ENCODE peak calls at places on chromosomes 2 and 18, in five cellular contexts. One of them, this sample, is unnamed.

GRCh38 chr18:23618862-23619387 is 32.6 kb upstream of the NPC1 start:
- DNase-seq in HFF-Myc: no peak
- DNase-seq in heart right ventricle: peak
- DNase-seq in thoracic aorta: no peak
- DNase-seq in astrocyte of the spinal cord: no peak
- DNase-seq in this sample: no peak

GRCh38 chr2:46460241-46460921 is 19.0 kb upstream of the TMEM247 start:
- DNase-seq in HFF-Myc: no peak
- DNase-seq in heart right ventricle: peak
- DNase-seq in thoracic aorta: no peak
- DNase-seq in astrocyte of the spinal cord: no peak
- DNase-seq in this sample: peak

GRCh38 chr2:7915302-7916200 is 766.3 kb upstream of the ID2 start:
- DNase-seq in HFF-Myc: no peak
- DNase-seq in heart right ventricle: no peak
- DNase-seq in thoracic aorta: no peak
- DNase-seq in astrocyte of the spinal cord: peak
- DNase-seq in this sample: no peak

GRCh38 chr18:63148449-63149199 is 170.9 kb downstream of the BCL2 start:
- DNase-seq in HFF-Myc: no peak
- DNase-seq in heart right ventricle: no peak
- DNase-seq in thoracic aorta: no peak
- DNase-seq in astrocyte of the spinal cord: peak
- DNase-seq in this sample: peak

GRCh38 chr18:2406544-2406943 is 164.8 kb downstream of the METTL4 start:
- DNase-seq in HFF-Myc: no peak
- DNase-seq in heart right ventricle: no peak
- DNase-seq in thoracic aorta: no peak
- DNase-seq in astrocyte of the spinal cord: peak
- DNase-seq in this sample: no peak

GRCh38 chr2:27225526-27225925 is 8.4 kb downstream of the CAD start:
- DNase-seq in HFF-Myc: no peak
- DNase-seq in heart right ventricle: no peak
- DNase-seq in thoracic aorta: no peak
- DNase-seq in astrocyte of the spinal cord: no peak
- DNase-seq in this sample: no peak

GRCh38 chr2:205198130-205198505 is 484.2 kb upstream of the NRP2 start:
- DNase-seq in HFF-Myc: peak
- DNase-seq in heart right ventricle: peak
- DNase-seq in thoracic aorta: no peak
- DNase-seq in astrocyte of the spinal cord: peak
- DNase-seq in this sample: no peak

GRCh38 chr2:43790118-43790517 is 16.3 kb downstream of the DYNC2LI1 start:
- DNase-seq in HFF-Myc: no peak
- DNase-seq in heart right ventricle: no peak
- DNase-seq in thoracic aorta: no peak
- DNase-seq in astrocyte of the spinal cord: no peak
- DNase-seq in this sample: no peak

GRCh38 chr2:136246086-136246669 is 128.2 kb upstream of the CXCR4 start:
- DNase-seq in HFF-Myc: no peak
- DNase-seq in heart right ventricle: no peak
- DNase-seq in thoracic aorta: no peak
- DNase-seq in astrocyte of the spinal cord: peak
- DNase-seq in this sample: no peak

GRCh38 chr18:46274266-46274665 is 170.1 kb downstream of the HAUS1 start:
- DNase-seq in HFF-Myc: no peak
- DNase-seq in heart right ventricle: no peak
- DNase-seq in thoracic aorta: no peak
- DNase-seq in astrocyte of the spinal cord: no peak
- DNase-seq in this sample: no peak

GRCh38 chr18:44805643-44806042 is 125.0 kb downstream of the SETBP1 start:
- DNase-seq in HFF-Myc: no peak
- DNase-seq in heart right ventricle: no peak
- DNase-seq in thoracic aorta: no peak
- DNase-seq in astrocyte of the spinal cord: no peak
- DNase-seq in this sample: no peak

GRCh38 chr2:109435866-109436634 is 177.7 kb downstream of the SEPTIN10 start:
- DNase-seq in HFF-Myc: no peak
- DNase-seq in heart right ventricle: peak
- DNase-seq in thoracic aorta: peak
- DNase-seq in astrocyte of the spinal cord: peak
- DNase-seq in this sample: no peak

GRCh38 chr2:173667014-173667413 is 298.2 kb downstream of the SP3 start:
- DNase-seq in HFF-Myc: no peak
- DNase-seq in heart right ventricle: no peak
- DNase-seq in thoracic aorta: no peak
- DNase-seq in astrocyte of the spinal cord: no peak
- DNase-seq in this sample: no peak

GRCh38 chr2:96832751-96833507 is 10.9 kb downstream of the ANKRD23 start:
- DNase-seq in HFF-Myc: no peak
- DNase-seq in heart right ventricle: peak
- DNase-seq in thoracic aorta: no peak
- DNase-seq in astrocyte of the spinal cord: peak
- DNase-seq in this sample: no peak

GRCh38 chr18:48853588-48853987 is 97.2 kb downstream of the SMAD7 start:
- DNase-seq in HFF-Myc: no peak
- DNase-seq in heart right ventricle: no peak
- DNase-seq in thoracic aorta: no peak
- DNase-seq in astrocyte of the spinal cord: no peak
- DNase-seq in this sample: no peak

GRCh38 chr18:261398-262073 is 6.3 kb downstream of the THOC1 start:
- DNase-seq in HFF-Myc: no peak
- DNase-seq in heart right ventricle: no peak
- DNase-seq in thoracic aorta: no peak
- DNase-seq in astrocyte of the spinal cord: peak
- DNase-seq in this sample: no peak

GRCh38 chr2:132757676-132758075 is 87.7 kb upstream of the LYPD1 start:
- DNase-seq in HFF-Myc: no peak
- DNase-seq in heart right ventricle: no peak
- DNase-seq in thoracic aorta: no peak
- DNase-seq in astrocyte of the spinal cord: no peak
- DNase-seq in this sample: no peak

GRCh38 chr18:47283476-47283875 is 32.0 kb upstream of the SKOR2 start:
- DNase-seq in HFF-Myc: peak
- DNase-seq in heart right ventricle: no peak
- DNase-seq in thoracic aorta: no peak
- DNase-seq in astrocyte of the spinal cord: peak
- DNase-seq in this sample: no peak
- TF ChIP-seq CTCF in HFF-Myc: peak
- TF ChIP-seq CTCF in heart right ventricle: no peak
- TF ChIP-seq CTCF in thoracic aorta: no peak
- TF ChIP-seq CTCF in astrocyte of the spinal cord: peak
- TF ChIP-seq CTCF in this sample: peak

GRCh38 chr2:185618630-185619029 is 120.0 kb upstream of the FSIP2 start:
- DNase-seq in HFF-Myc: no peak
- DNase-seq in heart right ventricle: no peak
- DNase-seq in thoracic aorta: no peak
- DNase-seq in astrocyte of the spinal cord: peak
- DNase-seq in this sample: no peak
- TF ChIP-seq CTCF in HFF-Myc: no peak
- TF ChIP-seq CTCF in heart right ventricle: no peak
- TF ChIP-seq CTCF in thoracic aorta: no peak
- TF ChIP-seq CTCF in astrocyte of the spinal cord: no peak
- TF ChIP-seq CTCF in this sample: peak

GRCh38 chr2:238231251-238231793 is 8.5 kb downstream of the HES6 start:
- DNase-seq in HFF-Myc: no peak
- DNase-seq in heart right ventricle: peak
- DNase-seq in thoracic aorta: no peak
- DNase-seq in astrocyte of the spinal cord: peak
- DNase-seq in this sample: peak
- TF ChIP-seq CTCF in HFF-Myc: no peak
- TF ChIP-seq CTCF in heart right ventricle: no peak
- TF ChIP-seq CTCF in thoracic aorta: no peak
- TF ChIP-seq CTCF in astrocyte of the spinal cord: no peak
- TF ChIP-seq CTCF in this sample: peak

GRCh38 chr2:206260427-206261012 is 13.9 kb upstream of the ZDBF2 start:
- DNase-seq in HFF-Myc: no peak
- DNase-seq in heart right ventricle: no peak
- DNase-seq in thoracic aorta: no peak
- DNase-seq in astrocyte of the spinal cord: no peak
- DNase-seq in this sample: no peak
- TF ChIP-seq CTCF in HFF-Myc: peak
- TF ChIP-seq CTCF in heart right ventricle: peak
- TF ChIP-seq CTCF in thoracic aorta: peak
- TF ChIP-seq CTCF in astrocyte of the spinal cord: peak
- TF ChIP-seq CTCF in this sample: peak

GRCh38 chr2:126385441-126385840 is 270.5 kb upstream of the GYPC start:
- DNase-seq in HFF-Myc: no peak
- DNase-seq in heart right ventricle: no peak
- DNase-seq in thoracic aorta: no peak
- DNase-seq in astrocyte of the spinal cord: no peak
- DNase-seq in this sample: no peak

GRCh38 chr2:126378176-126378575 is 277.8 kb upstream of the GYPC start:
- DNase-seq in HFF-Myc: no peak
- DNase-seq in heart right ventricle: no peak
- DNase-seq in thoracic aorta: no peak
- DNase-seq in astrocyte of the spinal cord: no peak
- DNase-seq in this sample: no peak

GRCh38 chr2:126385983-126386382 is 270.0 kb upstream of the GYPC start:
- DNase-seq in HFF-Myc: no peak
- DNase-seq in heart right ventricle: no peak
- DNase-seq in thoracic aorta: no peak
- DNase-seq in astrocyte of the spinal cord: no peak
- DNase-seq in this sample: no peak

GRCh38 chr2:126383800-126384199 is 272.2 kb upstream of the GYPC start:
- DNase-seq in HFF-Myc: no peak
- DNase-seq in heart right ventricle: no peak
- DNase-seq in thoracic aorta: no peak
- DNase-seq in astrocyte of the spinal cord: no peak
- DNase-seq in this sample: no peak

GRCh38 chr2:126381081-126381480 is 274.9 kb upstream of the GYPC start:
- DNase-seq in HFF-Myc: no peak
- DNase-seq in heart right ventricle: no peak
- DNase-seq in thoracic aorta: no peak
- DNase-seq in astrocyte of the spinal cord: no peak
- DNase-seq in this sample: no peak
- TF ChIP-seq CTCF in HFF-Myc: no peak
- TF ChIP-seq CTCF in heart right ventricle: no peak
- TF ChIP-seq CTCF in thoracic aorta: no peak
- TF ChIP-seq CTCF in astrocyte of the spinal cord: no peak
- TF ChIP-seq CTCF in this sample: no peak

GRCh38 chr2:54613361-54613760 is 110.1 kb upstream of the EML6 start:
- DNase-seq in HFF-Myc: no peak
- DNase-seq in heart right ventricle: no peak
- DNase-seq in thoracic aorta: no peak
- DNase-seq in astrocyte of the spinal cord: peak
- DNase-seq in this sample: no peak

GRCh38 chr2:54613794-54614257 is 109.6 kb upstream of the EML6 start:
- DNase-seq in HFF-Myc: no peak
- DNase-seq in heart right ventricle: no peak
- DNase-seq in thoracic aorta: no peak
- DNase-seq in astrocyte of the spinal cord: peak
- DNase-seq in this sample: peak

GRCh38 chr2:54610700-54611099 is 112.8 kb upstream of the EML6 start:
- DNase-seq in HFF-Myc: no peak
- DNase-seq in heart right ventricle: no peak
- DNase-seq in thoracic aorta: no peak
- DNase-seq in astrocyte of the spinal cord: no peak
- DNase-seq in this sample: peak

GRCh38 chr2:54609647-54610046 is 113.8 kb upstream of the EML6 start:
- DNase-seq in HFF-Myc: no peak
- DNase-seq in heart right ventricle: no peak
- DNase-seq in thoracic aorta: no peak
- DNase-seq in astrocyte of the spinal cord: no peak
- DNase-seq in this sample: no peak

GRCh38 chr2:54611830-54612545 is 111.5 kb upstream of the EML6 start:
- DNase-seq in HFF-Myc: no peak
- DNase-seq in heart right ventricle: no peak
- DNase-seq in thoracic aorta: no peak
- DNase-seq in astrocyte of the spinal cord: no peak
- DNase-seq in this sample: no peak
- TF ChIP-seq CTCF in HFF-Myc: no peak
- TF ChIP-seq CTCF in heart right ventricle: no peak
- TF ChIP-seq CTCF in thoracic aorta: no peak
- TF ChIP-seq CTCF in astrocyte of the spinal cord: no peak
- TF ChIP-seq CTCF in this sample: no peak

DNA sequence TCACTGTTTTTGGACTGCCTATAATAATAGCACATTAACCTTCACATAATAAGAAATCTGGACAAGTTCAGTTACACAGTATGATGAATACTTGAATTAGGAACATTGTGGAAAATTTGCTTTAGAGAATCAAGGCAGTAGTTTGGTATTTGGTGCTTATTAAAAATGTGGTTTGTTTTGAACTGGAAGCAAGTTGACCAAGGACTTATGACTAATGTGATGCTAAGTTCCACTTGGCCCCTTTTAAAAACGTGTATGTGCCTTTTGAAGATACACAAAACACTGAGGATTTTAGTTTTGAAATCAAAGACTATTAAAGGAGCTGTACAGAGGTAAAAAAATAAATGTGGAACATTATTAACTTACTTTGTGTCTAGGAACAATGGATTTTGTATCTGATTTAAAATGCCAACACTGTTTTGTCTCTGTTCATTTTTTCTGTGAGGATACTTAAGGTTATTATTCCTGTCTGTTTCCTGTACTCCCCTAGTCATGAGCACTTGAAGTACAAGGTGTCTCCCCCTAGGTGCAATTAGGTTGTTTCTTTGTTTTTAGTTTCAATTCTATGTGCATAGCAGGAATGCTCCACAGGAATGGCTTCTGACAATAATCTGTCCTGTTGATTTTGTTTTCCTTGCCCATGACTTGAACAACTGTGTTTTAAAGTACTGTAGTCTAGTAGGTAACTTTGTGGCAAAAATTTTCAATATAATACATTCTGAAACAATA is 49.6 kb upstream of the PTH2R start:
- DNase-seq in HFF-Myc: no peak
- DNase-seq in heart right ventricle: no peak
- DNase-seq in thoracic aorta: no peak
- DNase-seq in astrocyte of the spinal cord: no peak
- DNase-seq in this sample: no peak
- TF ChIP-seq CTCF in HFF-Myc: no peak
- TF ChIP-seq CTCF in heart right ventricle: no peak
- TF ChIP-seq CTCF in thoracic aorta: no peak
- TF ChIP-seq CTCF in astrocyte of the spinal cord: no peak
- TF ChIP-seq CTCF in this sample: no peak

DNA sequence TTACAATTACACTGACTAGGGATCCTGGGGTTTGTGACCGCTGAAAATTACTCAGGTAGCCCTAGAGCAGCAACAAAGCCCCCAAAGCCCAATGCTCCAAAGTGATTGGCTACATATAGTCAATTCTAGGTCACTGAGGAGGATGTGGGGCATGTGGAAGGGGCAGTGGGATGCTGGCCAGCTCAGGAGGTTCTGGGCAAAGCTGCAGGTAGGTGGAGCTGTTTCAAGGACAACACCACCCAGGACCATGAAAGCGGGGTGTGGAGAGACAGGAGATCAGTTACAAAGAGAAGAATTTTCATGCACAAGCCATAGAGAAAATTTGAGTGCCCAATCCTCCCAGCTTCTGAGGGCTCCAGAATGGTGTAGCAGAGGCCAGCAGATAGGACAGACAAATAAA is 75.0 kb upstream of the CCDC85A start:
- DNase-seq in HFF-Myc: no peak
- DNase-seq in heart right ventricle: no peak
- DNase-seq in thoracic aorta: no peak
- DNase-seq in astrocyte of the spinal cord: no peak
- DNase-seq in this sample: no peak
- TF ChIP-seq CTCF in HFF-Myc: no peak
- TF ChIP-seq CTCF in heart right ventricle: no peak
- TF ChIP-seq CTCF in thoracic aorta: no peak
- TF ChIP-seq CTCF in astrocyte of the spinal cord: peak
- TF ChIP-seq CTCF in this sample: peak